ENCODE peak calls at places on chromosomes 7 and 10, in four cellular contexts. S is renal cortical epithelial cell; P is iris pigment epithelial cell; N is stimulated activated CD8-positive, alpha-beta memory T cell treated with anti-CD3 and anti-CD28 coated beads, Interleukin-12 subunit alpha, Interleukin-12 subunit beta, amount 100 ng/mL, for 4 hours. U is an unnamed sample.

GRCh38 chr7:127290801-127291361 is 38.1 kb upstream of the GRM8 start:
- DNase-seq in S (no peak), P (peak; percentile 7), N (no peak), U (no peak)

GRCh38 chr7:2657208-2657607 is 25.4 kb downstream of the TTYH3 start:
- DNase-seq in S (no peak), P (no peak), N (no peak), U (no peak)

GRCh38 chr7:31948041-31948440 is 122.2 kb downstream of the PDE1C start:
- DNase-seq in S (peak; percentile 97), P (peak; percentile 90), N (no peak), U (no peak)

GRCh38 chr7:76302299-76303056 is at the start of gene HSPB1:
- DNase-seq in S (peak; percentile 74), P (peak; percentile 91), N (peak; percentile 49), U (peak; percentile 43)

GRCh38 chr10:115827650-115828049 is 445.4 kb downstream of the GFRA1 start:
- DNase-seq in S (peak; percentile 19), P (peak; percentile 78), N (no peak), U (no peak)

GRCh38 chr7:5796076-5796475 is 14.6 kb upstream of the RNF216 start:
- DNase-seq in S (no peak), P (no peak), N (no peak), U (no peak)

GRCh38 chr10:103667390-103667789 is 173.9 kb downstream of the NEURL1 start:
- DNase-seq in S (no peak), P (peak; percentile 41), N (no peak), U (no peak)

GRCh38 chr10:11553773-11554381 is 57.6 kb downstream of the USP6NL start:
- DNase-seq in S (no peak), P (no peak), N (no peak), U (no peak)

GRCh38 chr7:99366646-99367045 is 7.9 kb upstream of the ARPC1B start:
- DNase-seq in S (no peak), P (no peak), N (no peak), U (no peak)

GRCh38 chr10:129531969-129532660 is 65.1 kb downstream of the MGMT start:
- DNase-seq in S (peak; percentile 49), P (peak; percentile 37), N (no peak), U (no peak)

GRCh38 chr10:23157691-23158369 is 34.3 kb upstream of the PTF1A start:
- DNase-seq in S (peak; percentile 75), P (peak; percentile 66), N (no peak), U (no peak)

GRCh38 chr7:55242613-55243012 is 122.5 kb upstream of the LANCL2 start:
- DNase-seq in S (no peak), P (peak; percentile 38), N (no peak), U (no peak)

GRCh38 chr10:6411424-6411823 is 168.7 kb downstream of the PRKCQ start:
- DNase-seq in S (no peak), P (no peak), N (no peak), U (no peak)

GRCh38 chr7:106151459-106152312 is 39.6 kb upstream of the SYPL1 start:
- DNase-seq in S (no peak), P (no peak), N (no peak), U (no peak)

GRCh38 chr7:8089036-8089780 is 120.6 kb downstream of the GLCCI1 start:
- DNase-seq in S (no peak), P (no peak), N (no peak), U (no peak)

GRCh38 chr10:72638586-72639440 is 12.9 kb upstream of the MICU1 start:
- DNase-seq in S (peak; percentile 97), P (peak; percentile 3), N (no peak), U (no peak)